ENCODE peak calls at places on chromosomes 12 and 14, in four cellular contexts. O, R, V and J are unnamed samples.

GRCh38 chr14:84036863-84037262 is 1493.1 kb upstream of the FLRT2 start:
- DNase-seq in O (no peak), R (peak), V (no peak), J (no peak)

GRCh38 chr14:31829256-31829923 is 247.7 kb upstream of the ARHGAP5 start:
- DNase-seq in O (peak), R (no peak), V (no peak), J (peak)

GRCh38 chr12:132178801-132179401 is 34.6 kb downstream of the NOC4L start:
- DNase-seq in O (no peak), R (no peak), V (no peak), J (peak)

GRCh38 chr14:98724734-98725133 is 547.3 kb downstream of the BCL11B start:
- DNase-seq in O (no peak), R (no peak), V (no peak), J (no peak)

GRCh38 chr12:9793774-9794395 is 33.2 kb upstream of the CD69 start:
- DNase-seq in O (peak), R (no peak), V (no peak), J (no peak)

GRCh38 chr12:111202237-111202592 is 166.7 kb downstream of the PHETA1 start:
- DNase-seq in O (no peak), R (no peak), V (no peak), J (no peak)

GRCh38 chr12:117486840-117487659 is 125.6 kb upstream of the NOS1 start:
- DNase-seq in O (no peak), R (no peak), V (no peak), J (peak)

GRCh38 chr12:15728118-15728598 is 61.0 kb downstream of the EPS8 start:
- DNase-seq in O (no peak), R (no peak), V (no peak), J (peak)

GRCh38 chr12:101924647-101925046 is 47.3 kb downstream of the DRAM1 start:
- DNase-seq in O (peak), R (no peak), V (no peak), J (peak)

GRCh38 chr12:46372131-46372851 is at the start of gene SLC38A2:
- DNase-seq in O (peak), R (no peak), V (peak), J (peak)

GRCh38 chr12:102484017-102484731 is 3.8 kb upstream of the IGF1 start:
- DNase-seq in O (peak), R (peak), V (peak), J (peak)

GRCh38 chr14:95885866-95886265 is 9.2 kb downstream of the TUNAR start:
- DNase-seq in O (no peak), R (no peak), V (no peak), J (no peak)

GRCh38 chr14:35346738-35347322 is 54.6 kb downstream of the PSMA6 start:
- DNase-seq in O (no peak), R (no peak), V (no peak), J (no peak)

GRCh38 chr12:76201316-76201715 is 116.8 kb upstream of the NAP1L1 start:
- DNase-seq in O (no peak), R (no peak), V (no peak), J (no peak)

GRCh38 chr12:116609715-116610114 is 50.5 kb downstream of the MAP1LC3B2 start:
- DNase-seq in O (peak), R (no peak), V (no peak), J (peak)

DNA sequence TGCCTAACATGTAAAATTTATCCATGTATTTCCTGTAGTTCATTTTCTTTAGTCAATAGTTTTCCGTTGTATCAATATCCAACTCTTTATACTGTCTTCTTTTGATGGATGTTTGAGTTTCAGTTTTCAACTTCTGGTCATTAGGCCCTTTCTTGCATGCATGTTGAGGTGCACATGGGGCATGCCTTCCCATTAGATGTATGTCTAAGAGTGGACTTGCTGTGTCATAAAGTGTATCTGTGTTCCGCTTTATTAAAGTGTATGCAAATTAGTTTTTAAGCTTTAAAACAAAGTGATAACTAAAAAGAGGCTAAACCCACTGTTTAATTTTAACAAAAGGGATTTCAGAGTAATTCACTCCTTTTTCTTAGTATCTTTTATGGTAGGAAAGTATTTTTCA is 441.1 kb downstream of the PCNX1 start:
- DNase-seq in O (no peak), R (no peak), V (no peak), J (no peak)
- TF ChIP-seq MAX in O (no peak), R (no peak), V (no peak), J (no peak)

GRCh38 chr14:103998027-103998426 is 55.7 kb upstream of the RD3L start:
- DNase-seq in O (no peak), R (no peak), V (no peak), J (no peak)

GRCh38 chr14:103997391-103997790 is 55.1 kb upstream of the RD3L start:
- DNase-seq in O (no peak), R (no peak), V (no peak), J (no peak)

GRCh38 chr14:103999795-104000440 is 57.6 kb upstream of the RD3L start:
- DNase-seq in O (no peak), R (no peak), V (no peak), J (no peak)

GRCh38 chr14:104003616-104004015 is 61.3 kb upstream of the RD3L start:
- DNase-seq in O (no peak), R (no peak), V (no peak), J (no peak)

GRCh38 chr14:104001003-104001402 is 58.7 kb upstream of the RD3L start:
- DNase-seq in O (peak), R (no peak), V (peak), J (no peak)
- TF ChIP-seq ESRRA in O (no peak), R (no peak), V (no peak), J (no peak)

GRCh38 chr12:53181935-53182334 is 1.2 kb upstream of the CSAD start:
- DNase-seq in O (no peak), R (no peak), V (no peak), J (no peak)
- TF ChIP-seq RAD21 in O (no peak), R (no peak), V (no peak), J (no peak)

GRCh38 chr12:124623344-124623885 is 56.0 kb upstream of the NCOR2 start:
- DNase-seq in O (no peak), R (no peak), V (no peak), J (no peak)

GRCh38 chr12:124626841-124627502 is 59.6 kb upstream of the NCOR2 start:
- DNase-seq in O (no peak), R (no peak), V (no peak), J (no peak)

GRCh38 chr12:124629117-124629516 is 61.7 kb upstream of the NCOR2 start:
- DNase-seq in O (no peak), R (no peak), V (no peak), J (no peak)

GRCh38 chr12:124624823-124625222 is 57.4 kb upstream of the NCOR2 start:
- DNase-seq in O (no peak), R (no peak), V (no peak), J (no peak)

GRCh38 chr12:124625867-124626675 is 58.7 kb upstream of the NCOR2 start:
- DNase-seq in O (peak), R (no peak), V (peak), J (peak)
- TF ChIP-seq MAX in O (no peak), R (no peak), V (no peak), J (no peak)

GRCh38 chr14:64720190-64720589 is 16.0 kb downstream of the PLEKHG3 start:
- DNase-seq in O (no peak), R (no peak), V (peak), J (peak)
- TF ChIP-seq ESRRA in O (no peak), R (no peak), V (no peak), J (no peak)

DNA sequence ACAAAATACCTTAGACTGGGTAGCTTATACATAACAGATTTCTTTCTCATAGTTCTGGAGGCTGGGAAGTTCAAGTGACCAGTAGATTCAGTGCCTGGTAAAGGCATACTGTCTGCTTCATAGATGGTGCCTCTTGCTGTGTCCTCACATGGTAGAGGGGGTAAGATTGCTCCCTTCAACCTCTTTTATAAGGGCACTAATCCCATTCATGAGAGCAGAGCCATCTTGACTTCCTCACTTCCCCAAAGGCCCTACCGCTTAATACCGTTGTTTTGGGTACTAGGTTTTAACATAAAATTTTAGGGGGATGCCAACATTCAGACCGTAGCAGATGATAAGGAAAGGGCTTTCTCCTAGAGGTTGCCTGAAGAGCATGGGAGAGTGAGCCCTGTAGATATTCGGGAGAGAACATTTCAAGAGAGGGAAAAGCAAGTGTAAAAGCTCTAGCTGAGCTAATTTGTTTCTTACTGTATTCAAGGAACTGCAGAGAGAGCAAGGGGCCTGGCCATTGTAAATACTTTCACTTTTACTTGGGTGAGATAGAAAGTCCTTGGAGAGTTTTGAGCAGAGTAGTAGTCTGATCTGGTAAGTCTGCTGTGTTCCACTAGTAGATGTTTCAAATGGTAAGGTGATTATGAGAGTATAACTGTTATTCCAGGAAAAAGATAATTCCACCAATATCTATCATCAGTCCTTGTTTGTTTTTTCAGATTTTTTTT is 27.3 kb downstream of the FRS2 start:
- DNase-seq in O (no peak), R (peak), V (no peak), J (no peak)
- TF ChIP-seq RAD21 in O (no peak), R (no peak), V (no peak), J (no peak)

GRCh38 chr14:105851716-105852377 is 325.5 kb downstream of the TMEM121 start:
- DNase-seq in O (no peak), R (no peak), V (no peak), J (no peak)
- TF ChIP-seq MAX in O (no peak), R (no peak), V (no peak), J (no peak)